ENCODE peak calls at places on chromosomes 7 and 10, in four cellular contexts. M is K562, J is HepG2, Z is GM12878. E is an unnamed sample.

GRCh38 chr10:22666287-22667092 is 47.9 kb downstream of the PIP4K2A start:
- DNase-seq in M (no peak), J (peak; percentile 18), Z (no peak), E (no peak)

GRCh38 chr7:82677493-82677892 is 233.9 kb upstream of the CACNA2D1 start:
- DNase-seq in M (no peak), J (no peak), Z (no peak), E (no peak)

GRCh38 chr7:20116869-20117268 is 100.3 kb downstream of the MACC1 start:
- DNase-seq in M (no peak), J (no peak), Z (no peak), E (no peak)

GRCh38 chr7:107878636-107879035 is 12.3 kb upstream of the DLD start:
- DNase-seq in M (no peak), J (no peak), Z (no peak), E (no peak)

GRCh38 chr7:46089281-46089680 is 168.2 kb upstream of the IGFBP3 start:
- DNase-seq in M (no peak), J (no peak), Z (no peak), E (no peak)

GRCh38 chr7:132451161-132451560 is 125.1 kb downstream of the PLXNA4 start:
- DNase-seq in M (no peak), J (no peak), Z (no peak), E (no peak)

GRCh38 chr10:10872035-10872673 is 145.5 kb upstream of the CELF2 start:
- DNase-seq in M (no peak), J (no peak), Z (no peak), E (peak; percentile 99)

GRCh38 chr7:74657692-74658170 is at the start of gene GTF2I:
- DNase-seq in M (peak; percentile 82), J (no peak), Z (no peak), E (no peak)

GRCh38 chr10:3950676-3951275 is 165.8 kb upstream of the KLF6 start:
- DNase-seq in M (no peak), J (no peak), Z (no peak), E (no peak)

GRCh38 chr10:132915411-132915810 is 27.0 kb downstream of the CFAP46 start:
- DNase-seq in M (no peak), J (no peak), Z (no peak), E (no peak)

GRCh38 chr10:131943021-131943814 is 38.5 kb downstream of the BNIP3 start:
- DNase-seq in M (peak; percentile 44), J (peak; percentile 15), Z (no peak), E (no peak)

GRCh38 chr7:1040790-1041189 is 3.6 kb upstream of the GPR146 start:
- DNase-seq in M (no peak), J (peak; percentile 21), Z (no peak), E (no peak)

GRCh38 chr10:116099031-116099430 is 174.0 kb downstream of the GFRA1 start:
- DNase-seq in M (no peak), J (no peak), Z (no peak), E (no peak)

GRCh38 chr10:128361487-128361886 is 235.3 kb upstream of the MKI67 start:
- DNase-seq in M (no peak), J (no peak), Z (no peak), E (no peak)

GRCh38 chr10:122509323-122509722 is 48.0 kb downstream of the HTRA1 start:
- DNase-seq in M (no peak), J (no peak), Z (no peak), E (no peak)

GRCh38 chr10:63554666-63555065 is 33.5 kb downstream of the REEP3 start:
- DNase-seq in M (no peak), J (no peak), Z (peak; percentile 19), E (peak; percentile 50)

GRCh38 chr10:43313901-43314300 is 47.0 kb upstream of the RASGEF1A start:
- DNase-seq in M (no peak), J (no peak), Z (no peak), E (no peak)

GRCh38 chr10:22742678-22743077 is 28.3 kb upstream of the PIP4K2A start:
- DNase-seq in M (no peak), J (no peak), Z (peak; percentile 48), E (no peak)

DNA sequence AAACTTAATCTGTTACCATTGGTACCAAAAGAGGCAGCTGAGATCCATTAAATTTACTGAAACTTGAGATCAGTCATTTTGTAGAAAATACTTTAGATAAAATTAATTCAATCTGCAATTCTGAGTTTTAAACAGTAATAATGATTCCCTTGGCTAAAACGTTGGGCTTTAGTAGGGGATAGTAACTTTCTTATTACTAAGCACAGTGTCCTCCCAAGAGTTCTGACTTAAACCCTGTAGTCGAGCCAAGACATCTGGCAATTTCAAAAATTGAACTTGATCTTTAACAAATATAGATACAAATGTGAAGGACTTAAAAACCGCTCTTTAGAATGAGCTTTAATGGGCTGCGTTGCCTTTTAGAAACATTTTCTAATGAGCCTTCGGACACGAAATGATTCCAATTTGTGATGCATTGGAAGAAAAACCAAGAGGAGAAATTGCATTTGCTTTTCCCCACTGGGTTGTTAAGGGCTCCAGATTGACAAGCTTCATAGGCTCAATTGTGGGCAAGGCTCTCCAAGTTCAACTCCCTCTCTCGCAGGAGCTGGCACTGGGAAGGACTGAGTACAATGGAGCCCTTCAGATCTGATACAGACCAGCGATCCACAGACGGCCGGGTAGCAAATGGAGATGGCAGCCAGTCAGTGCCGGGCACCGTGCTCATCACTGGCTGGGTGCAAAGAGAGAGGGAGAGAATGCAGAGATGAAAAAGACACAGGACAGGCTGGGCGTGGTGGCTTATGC is 921.3 kb upstream of the AUTS2 start:
- DNase-seq in M (no peak), J (no peak), Z (no peak), E (no peak)
- TF ChIP-seq MYC in M (no peak), J (no peak), Z (no peak), E (no peak)

GRCh38 chr10:91316486-91316885 is 93.7 kb upstream of the HECTD2 start:
- DNase-seq in M (no peak), J (no peak), Z (no peak), E (no peak)

GRCh38 chr10:91312031-91312733 is 91.7 kb downstream of the PCGF5 start:
- DNase-seq in M (peak; percentile 42), J (no peak), Z (no peak), E (no peak)

GRCh38 chr10:91317541-91317940 is 92.6 kb upstream of the HECTD2 start:
- DNase-seq in M (no peak), J (no peak), Z (no peak), E (no peak)

GRCh38 chr10:91311601-91312000 is 91.1 kb downstream of the PCGF5 start:
- DNase-seq in M (no peak), J (no peak), Z (no peak), E (no peak)

DNA sequence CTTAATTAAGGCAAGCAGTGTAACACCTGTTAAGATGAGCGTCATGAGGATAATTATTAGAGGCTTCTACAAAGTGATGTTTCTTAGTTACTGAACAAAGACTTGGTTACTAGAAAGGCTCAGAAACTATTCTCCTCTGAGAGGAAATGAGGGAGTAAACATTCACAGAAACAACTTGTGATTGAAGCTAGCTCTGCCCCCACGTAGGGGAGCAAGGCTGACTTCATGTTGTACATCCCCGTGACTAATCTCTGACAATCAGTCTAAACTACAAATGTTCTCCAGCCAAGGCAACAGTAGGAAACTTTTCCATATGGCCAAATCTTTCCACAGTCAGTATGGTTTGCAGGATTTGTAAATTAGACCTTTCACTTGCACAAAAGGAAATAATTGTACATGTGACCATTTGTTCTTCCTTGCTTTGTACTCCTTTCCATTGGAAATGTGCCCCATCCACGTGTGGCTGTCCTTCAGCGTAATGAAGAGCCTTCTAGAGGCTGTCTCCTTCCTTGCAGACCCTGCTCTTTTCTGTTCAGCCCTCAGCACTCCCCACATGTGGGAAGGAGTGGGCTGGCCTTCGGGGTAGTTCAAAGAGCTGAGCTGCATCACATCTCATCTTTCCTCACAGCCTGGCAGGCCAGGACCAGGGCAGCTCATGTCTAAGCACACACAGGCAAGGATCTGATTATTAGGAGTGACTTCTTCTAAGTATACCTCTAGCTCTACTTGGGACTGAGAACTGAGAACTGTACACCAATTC is 93.5 kb downstream of the PCGF5 start:
- DNase-seq in M (no peak), J (no peak), Z (no peak), E (peak; percentile 7)
- H2AFZ ChIP-seq in M (no peak overlapping the region), J (no peak overlapping the region), Z (no peak overlapping the region), E (no peak overlapping the region)

DNA sequence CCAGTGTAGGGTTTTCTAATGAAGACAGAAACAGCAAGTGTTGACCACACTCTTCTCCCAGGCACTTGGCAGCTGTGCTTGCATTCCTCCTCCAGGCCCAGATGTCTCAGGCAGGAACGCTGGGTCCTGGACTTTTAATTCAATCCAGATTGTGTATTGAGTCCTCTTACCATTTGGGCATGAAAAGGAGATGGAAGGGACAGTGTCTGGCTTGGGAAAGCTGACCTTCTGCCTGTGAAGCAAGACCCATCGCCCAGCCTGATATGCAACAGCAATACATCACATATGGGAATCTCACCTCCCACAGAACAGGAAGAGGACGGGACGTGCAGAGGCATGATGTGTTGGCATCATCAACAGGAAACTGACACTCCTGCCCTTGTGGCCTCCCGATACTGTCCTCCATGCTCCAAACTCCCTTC is 174.4 kb upstream of the LYZL2 start:
- DNase-seq in M (no peak), J (no peak), Z (no peak), E (no peak)
- TF ChIP-seq MYC in M (no peak), J (no peak), Z (no peak), E (no peak)

DNA sequence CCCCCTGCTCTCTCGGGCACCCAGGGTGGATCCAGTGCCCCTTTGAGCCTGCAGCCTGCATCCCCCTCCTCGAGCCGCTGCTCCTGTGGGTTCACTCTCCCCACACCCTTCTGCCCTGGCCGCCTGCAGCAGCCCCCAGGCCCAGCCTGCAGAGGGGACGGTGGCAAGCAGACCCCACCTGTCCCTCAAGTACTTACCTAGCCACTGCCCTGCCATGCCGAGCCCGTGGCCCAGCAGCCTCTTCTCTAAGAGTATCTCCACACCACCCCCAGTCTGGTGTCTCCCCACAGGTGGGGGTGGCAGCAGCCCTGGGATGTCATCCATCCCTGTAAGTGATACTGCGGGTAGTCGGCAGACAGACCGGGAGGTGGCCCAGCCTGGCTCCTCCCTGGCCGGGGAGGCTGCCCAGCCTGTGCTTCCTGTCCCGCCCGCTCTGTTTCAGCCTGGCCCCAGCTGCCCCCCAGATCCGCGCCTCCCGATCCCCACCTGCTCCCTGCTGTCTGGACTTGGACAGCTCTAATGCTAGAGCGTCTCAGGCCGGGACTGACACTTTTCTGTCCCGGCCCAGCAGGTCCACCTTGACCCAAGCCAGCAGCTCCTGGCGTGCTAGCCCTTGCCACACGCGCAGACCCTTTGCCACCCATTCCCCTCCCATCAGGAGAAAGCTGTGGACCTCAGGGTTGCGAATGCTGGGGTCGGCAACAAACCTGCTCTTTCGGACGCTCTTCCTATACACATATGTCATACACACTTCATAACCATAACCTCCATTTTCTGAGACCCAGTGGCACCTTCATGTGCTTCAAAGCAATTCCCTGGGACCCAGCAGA is 25.0 kb downstream of the YKT6 start:
- DNase-seq in M (no peak), J (no peak), Z (no peak), E (no peak)
- H2AFZ ChIP-seq in M (no peak overlapping the region), J (no peak overlapping the region), Z (no peak overlapping the region), E (no peak overlapping the region)

GRCh38 chr10:69218831-69219230 is 1.3 kb upstream of the HKDC1 start:
- DNase-seq in M (no peak), J (no peak), Z (no peak), E (no peak)
- TF ChIP-seq MYC in M (no peak), J (no peak), Z (no peak), E (no peak)

E was measured in endothelial cell of umbilical vein.